ENCODE peak calls at places on chromosomes 16 and 17, in four cellular contexts. R is SK-N-SH, A is K562, C is GM12878. O is an unnamed sample.

GRCh38 chr16:27468941-27469531 is 67.1 kb downstream of the IL21R start:
- DNase-seq in R (no peak), A (no peak), C (no peak), O (no peak)

GRCh38 chr16:2365895-2366294 is 25.4 kb upstream of the ABCA3 start:
- DNase-seq in R (no peak), A (no peak), C (no peak), O (no peak)

GRCh38 chr17:76273435-76273921 is 8.3 kb downstream of the UBALD2 start:
- DNase-seq in R (peak; percentile 49), A (no peak), C (no peak), O (no peak)

GRCh38 chr16:1414532-1415265 is at the start of gene UNKL:
- DNase-seq in R (peak; percentile 99), A (peak; percentile 93), C (no peak), O (no peak)

GRCh38 chr17:76265624-76266243 is 586 bp downstream of the UBALD2 start:
- DNase-seq in R (peak; percentile 84), A (peak; percentile 69), C (no peak), O (peak; percentile 53)

GRCh38 chr16:67165121-67166034 is 833 bp downstream of the HSF4 start:
- DNase-seq in R (no peak), A (no peak), C (no peak), O (no peak)

GRCh38 chr16:22092143-22092933 is at the start of gene VWA3A:
- DNase-seq in R (no peak), A (no peak), C (no peak), O (no peak)

GRCh38 chr16:72050769-72051464 is 3.4 kb upstream of the HP start:
- DNase-seq in R (no peak), A (no peak), C (no peak), O (no peak)

GRCh38 chr17:2171725-2172446 is 117.0 kb downstream of the HIC1 start:
- DNase-seq in R (no peak), A (no peak), C (no peak), O (no peak)

GRCh38 chr17:6110592-6110991 is 40.4 kb downstream of the WSCD1 start:
- DNase-seq in R (no peak), A (no peak), C (peak; percentile 35), O (peak; percentile 21)

GRCh38 chr16:50301626-50302471 is 35.5 kb downstream of the ADCY7 start:
- DNase-seq in R (peak; percentile 27), A (no peak), C (no peak), O (peak; percentile 33)

GRCh38 chr17:80981062-80981902 is 10.4 kb upstream of the CHMP6 start:
- DNase-seq in R (peak; percentile 99), A (peak; percentile 82), C (no peak), O (no peak)

GRCh38 chr17:43791589-43791988 is 11.4 kb downstream of the CFAP97D1 start:
- DNase-seq in R (peak; percentile 55), A (peak; percentile 45), C (no peak), O (no peak)

GRCh38 chr16:65336169-65336568 is 214.3 kb upstream of the CDH11 start:
- DNase-seq in R (no peak), A (no peak), C (no peak), O (no peak)

GRCh38 chr17:64499805-64500486 is 3.1 kb upstream of the POLG2 start:
- DNase-seq in R (no peak), A (no peak), C (no peak), O (no peak)

GRCh38 chr17:74639704-74640142 is 16.2 kb upstream of the CD300E start:
- DNase-seq in R (no peak), A (no peak), C (peak; percentile 42), O (no peak)

GRCh38 chr16:19236561-19236960 is 49.0 kb upstream of the CLEC19A start:
- DNase-seq in R (no peak), A (no peak), C (no peak), O (peak; percentile 37)

DNA sequence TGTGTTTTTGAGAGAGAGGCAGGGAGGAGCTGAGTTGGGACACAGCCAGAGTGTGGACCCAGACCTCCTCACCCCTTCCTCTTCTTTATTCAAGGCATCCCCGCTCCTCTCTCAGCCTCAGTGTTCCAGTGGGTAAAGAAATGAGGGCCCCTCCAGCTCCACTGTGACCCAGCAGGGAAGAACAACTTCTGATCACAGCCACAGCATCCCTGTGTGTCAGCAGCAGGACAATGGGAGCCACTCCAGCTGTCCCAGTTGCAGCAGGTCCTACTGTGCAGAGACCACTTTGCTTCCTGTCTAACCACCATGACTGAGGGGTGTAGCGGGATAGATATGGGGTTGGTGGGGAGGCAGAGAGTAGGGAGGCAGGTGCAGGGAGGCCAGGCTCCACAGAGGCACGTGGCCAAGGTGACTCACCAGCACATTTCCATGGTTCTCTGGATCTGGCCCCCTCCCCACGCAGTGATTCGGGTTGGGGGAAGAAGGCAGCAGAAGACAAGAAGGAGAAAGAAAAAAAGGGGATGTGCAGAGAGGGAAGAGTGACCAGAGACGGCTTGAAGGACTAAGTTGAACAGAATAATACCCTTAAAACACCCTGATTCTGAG is 24.5 kb downstream of the PIK3R5 start:
- DNase-seq in R (no peak), A (no peak), C (no peak), O (no peak)
- TF ChIP-seq RCOR1 in R (no peak), A (no peak), C (peak; percentile 32), O (no peak)

DNA sequence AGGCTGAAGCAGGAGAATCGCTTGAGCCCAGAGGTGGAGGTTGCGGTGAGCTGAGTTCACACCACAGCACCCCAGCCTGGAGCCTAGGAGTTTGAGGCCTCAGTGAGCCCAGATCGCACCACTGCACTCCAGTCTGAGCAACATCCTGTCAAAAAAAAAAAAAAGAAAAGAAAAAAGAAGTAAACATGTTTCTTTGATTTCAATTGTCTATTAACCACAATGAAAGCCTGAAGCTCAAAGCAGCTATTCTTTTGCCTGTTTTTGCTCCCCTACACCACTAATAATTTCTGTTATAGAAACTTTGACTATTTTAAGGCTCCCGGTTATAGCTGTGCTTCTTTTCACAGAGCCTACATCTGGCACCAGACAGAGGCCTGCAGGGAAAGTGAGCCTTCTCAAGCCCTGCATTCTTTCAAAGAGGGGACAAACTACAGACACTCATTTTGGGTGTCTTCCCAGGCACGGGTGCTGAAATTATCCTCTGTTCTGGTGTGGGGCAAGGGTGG is 14.1 kb upstream of the SLC52A1 start:
- DNase-seq in R (no peak), A (no peak), C (peak; percentile 23), O (no peak)
- TF ChIP-seq REST in R (no peak), A (no peak), C (no peak), O (no peak)

GRCh38 chr16:68235882-68236803 is at the start of gene ESRP2:
- DNase-seq in R (peak; percentile 37), A (no peak), C (no peak), O (no peak)

GRCh38 chr16:68235105-68235881 is 634 bp downstream of the ESRP2 start:
- DNase-seq in R (no peak), A (no peak), C (no peak), O (no peak)

GRCh38 chr16:68238029-68238345 is 2.1 kb upstream of the ESRP2 start:
- DNase-seq in R (no peak), A (no peak), C (no peak), O (no peak)

GRCh38 chr16:68236804-68237242 is 896 bp upstream of the ESRP2 start:
- DNase-seq in R (no peak), A (no peak), C (no peak), O (no peak)

DNA sequence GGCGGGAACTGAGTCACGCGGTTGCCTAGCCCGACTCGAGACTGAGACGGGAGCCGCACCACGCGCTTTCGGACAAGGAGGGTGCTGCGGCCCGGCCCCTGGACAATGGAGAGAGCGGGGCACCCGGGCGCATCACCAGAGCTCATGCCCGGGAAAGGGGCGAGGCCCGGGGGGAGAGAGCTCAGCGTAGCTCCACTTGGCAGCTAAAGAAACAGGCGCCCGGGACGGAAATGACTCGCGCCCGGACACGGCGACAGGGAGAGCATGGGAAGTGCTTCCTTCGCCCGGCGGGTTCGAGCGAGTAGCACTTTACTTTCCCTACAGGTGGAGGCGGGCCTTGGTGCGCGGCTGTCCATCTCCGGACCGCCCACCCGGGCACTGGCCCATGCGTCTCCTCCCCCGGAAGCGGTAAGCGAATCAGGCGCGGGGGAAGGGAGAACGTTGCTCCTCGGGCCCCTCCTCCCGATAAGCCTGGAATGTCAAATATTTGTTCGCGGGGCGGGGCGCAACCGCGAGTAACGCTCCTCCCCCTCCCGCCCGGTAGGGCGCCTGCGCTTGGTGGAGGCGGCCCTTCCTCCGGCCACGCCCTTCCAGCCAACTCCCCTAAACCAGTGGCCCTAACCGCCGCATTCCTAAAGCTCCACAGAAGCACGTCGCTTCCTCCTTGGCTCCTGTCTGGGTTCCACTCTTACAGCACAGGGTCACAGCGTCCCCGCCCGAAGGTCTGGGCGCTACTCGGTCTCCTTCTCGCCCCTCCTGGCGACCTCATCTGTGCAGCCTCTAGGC is 1.5 kb upstream of the ESRP2 start:
- DNase-seq in R (peak; percentile 99), A (peak; percentile 37), C (peak; percentile 86), O (peak; percentile 95)
- TF ChIP-seq EP300 in R (peak; percentile 16), A (no peak), C (no peak), O (no peak)

GRCh38 chr16:78961464-78961863 is 639.1 kb downstream of the MAF start:
- DNase-seq in R (no peak), A (no peak), C (peak; percentile 51), O (no peak)
- TF ChIP-seq RCOR1 in R (no peak), A (no peak), C (no peak), O (no peak)

GRCh38 chr16:87263418-87264052 is 53.7 kb downstream of the C16orf95 start:
- DNase-seq in R (no peak), A (no peak), C (no peak), O (no peak)
- TF ChIP-seq REST in R (peak; percentile 83), A (no peak), C (peak; percentile 55), O (no peak)

GRCh38 chr16:81448154-81449131 is 3.8 kb downstream of the CMIP start:
- DNase-seq in R (no peak), A (no peak), C (no peak), O (no peak)
- TF ChIP-seq EP300 in R (no peak), A (peak; percentile 9), C (no peak), O (no peak)

GRCh38 chr16:73615256-73615655 is 567.3 kb upstream of the ZFHX3 start:
- DNase-seq in R (no peak), A (no peak), C (no peak), O (no peak)

GRCh38 chr16:73610605-73611177 is 562.8 kb upstream of the ZFHX3 start:
- DNase-seq in R (no peak), A (no peak), C (no peak), O (no peak)

DNA sequence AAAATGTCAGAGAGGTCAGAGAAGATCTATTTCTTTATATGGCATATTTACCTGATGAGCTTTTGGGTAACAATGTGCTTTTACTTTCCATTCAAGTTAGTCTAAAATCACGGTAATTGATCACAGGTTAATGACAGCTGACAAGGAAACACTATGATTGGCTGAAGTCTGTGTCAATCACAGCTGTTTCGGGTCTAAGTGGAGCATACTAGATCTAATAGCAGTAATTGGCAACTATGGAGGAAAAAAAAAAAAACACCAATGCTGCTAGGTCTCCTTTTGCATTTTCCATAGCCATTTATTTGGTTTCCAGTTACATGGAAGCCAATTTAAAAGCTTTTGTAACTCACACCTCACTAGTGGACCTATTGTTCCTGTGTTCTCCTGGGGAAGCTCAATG is 568.3 kb upstream of the ZFHX3 start:
- DNase-seq in R (no peak), A (peak; percentile 13), C (no peak), O (no peak)
- TF ChIP-seq RCOR1 in R (no peak), A (no peak), C (no peak), O (no peak)

DNA sequence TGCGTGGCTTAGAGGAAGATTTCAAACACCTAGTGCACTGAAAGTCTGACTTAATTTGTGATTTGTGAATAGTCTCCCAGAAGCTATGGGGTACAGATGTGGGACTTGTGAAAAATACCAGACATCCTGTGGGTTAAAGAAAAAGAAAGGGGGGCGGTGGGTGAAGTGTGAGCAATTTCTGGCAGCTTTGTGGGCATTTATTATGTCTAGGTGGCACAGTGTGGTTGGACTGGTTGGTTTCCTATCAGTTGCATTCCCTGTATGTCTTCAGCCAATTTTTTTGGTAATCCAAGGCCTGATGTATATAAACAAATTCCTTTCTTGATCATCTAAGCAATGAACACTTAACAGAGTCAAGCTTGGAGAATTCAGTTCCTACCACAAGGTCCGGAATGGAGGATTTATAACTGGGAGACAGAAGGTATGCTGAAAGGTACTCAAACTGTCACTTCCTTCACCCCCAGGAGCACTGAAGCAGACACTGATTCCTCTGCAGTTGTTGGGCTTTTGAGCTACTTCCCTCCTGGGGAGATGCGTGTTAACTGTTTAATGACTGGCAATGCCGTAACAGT is 211.6 kb downstream of the WWOX start:
- DNase-seq in R (peak; percentile 14), A (no peak), C (no peak), O (no peak)
- TF ChIP-seq REST in R (no peak), A (no peak), C (no peak), O (no peak)

O was measured in A549.